ENCODE peak calls at places on chromosome 22, in seven cellular contexts. J, R, K, U, E, P and S are unnamed samples.

GRCh38 chr22:36367479-36367878 is 20.3 kb downstream of the MYH9 start:
- DNase-seq in R (no peak), K (no peak), E (no peak), U (no peak), J (no peak), P (no peak), S (no peak)

GRCh38 chr22:47384977-47385376 is 622.5 kb downstream of the TBC1D22A start:
- DNase-seq in R (no peak), E (no peak), K (no peak), J (no peak), U (no peak), P (no peak), S (no peak)

GRCh38 chr22:21624880-21625791 is 4.7 kb downstream of the YDJC start:
- DNase-seq in U (peak), P (no peak), R (no peak), E (no peak), K (no peak), J (no peak), S (no peak)

GRCh38 chr22:31248138-31248745 is 36.1 kb downstream of the LIMK2 start:
- DNase-seq in E (peak), P (no peak), J (no peak), R (peak), K (peak), U (peak), S (peak)

GRCh38 chr22:46725096-46725495 is 13.0 kb downstream of the CERK start:
- DNase-seq in J (no peak), U (no peak), E (no peak), R (no peak), K (no peak), P (no peak), S (no peak)

GRCh38 chr22:33361581-33361980 is 303.4 kb upstream of the SYN3 start:
- DNase-seq in E (no peak), R (no peak), K (no peak), J (no peak), U (no peak), P (no peak), S (no peak)

GRCh38 chr22:28943501-28943879 is 60.1 kb downstream of the ZNRF3 start:
- DNase-seq in E (no peak), U (no peak), P (no peak), K (no peak), R (no peak), J (no peak), S (no peak)

GRCh38 chr22:48442663-48443062 is 1385.0 kb downstream of the BRD1 start:
- DNase-seq in J (no peak), K (no peak), E (no peak), R (no peak), P (no peak), U (no peak), S (no peak)